ENCODE peak calls at places on chromosomes 4 and X, in seven cellular contexts. B, V, A, W, X, C and H are unnamed samples.

GRCh38 chrX:153032397-153033118 is 23.7 kb upstream of the PNMA3 start:
- DNase-seq in C (peak), B (peak), V (peak), X (peak), W (peak), A (peak), H (peak)

GRCh38 chr4:5780831-5781480 is 70.0 kb downstream of the EVC start:
- DNase-seq in W (no peak), V (no peak), A (no peak), C (no peak), B (no peak), X (no peak), H (no peak)

GRCh38 chr4:4328206-4328605 is 38.2 kb downstream of the ZBTB49 start:
- DNase-seq in C (no peak), V (no peak), B (no peak), A (no peak), X (no peak), W (no peak), H (no peak)

GRCh38 chr4:4549534-4549933 is 7.7 kb upstream of the STX18 start:
- DNase-seq in B (no peak), C (no peak), W (no peak), X (no peak), V (no peak), A (no peak), H (no peak)

GRCh38 chr4:36024901-36025610 is 219.3 kb downstream of the ARAP2 start:
- DNase-seq in C (no peak), V (peak), B (no peak), X (no peak), W (no peak), A (no peak), H (peak)

GRCh38 chrX:49186125-49187027 is at the start of gene PRICKLE3:
- DNase-seq in B (no peak), A (peak), C (peak), X (no peak), W (peak), V (peak), H (peak)

GRCh38 chrX:54950730-54951375 is 30.2 kb downstream of the TRO start:
- DNase-seq in B (no peak), X (no peak), V (peak), A (no peak), W (no peak), C (no peak), H (peak)

GRCh38 chr4:89300490-89300889 is 7.1 kb downstream of the GPRIN3 start:
- DNase-seq in W (no peak), V (no peak), B (no peak), X (no peak), A (no peak), C (no peak), H (no peak)

GRCh38 chrX:140765043-140765784 is 55.7 kb downstream of the LINC00632 start:
- DNase-seq in A (no peak), W (no peak), X (no peak), V (peak), C (no peak), B (no peak), H (no peak)

GRCh38 chr4:120299631-120300030 is 233.0 kb upstream of the MAD2L1 start:
- DNase-seq in W (no peak), C (no peak), V (peak), A (no peak), B (no peak), X (no peak), H (peak)

GRCh38 chr4:150286656-150287055 is 208.4 kb downstream of the DCLK2 start:
- DNase-seq in W (no peak), X (no peak), V (no peak), B (no peak), A (no peak), C (no peak), H (no peak)

GRCh38 chr4:89708903-89709361 is 128.0 kb downstream of the SNCA start:
- DNase-seq in W (no peak), X (no peak), A (no peak), C (peak), B (no peak), V (no peak), H (no peak)

GRCh38 chr4:24659241-24659961 is 75.0 kb upstream of the DHX15 start:
- DNase-seq in C (no peak), A (no peak), V (peak), B (no peak), W (no peak), X (no peak), H (peak)

GRCh38 chr4:184443318-184443717 is 31.0 kb downstream of the IRF2 start:
- DNase-seq in B (no peak), C (no peak), X (no peak), W (no peak), V (no peak), A (no peak), H (no peak)

GRCh38 chr4:10121568-10122097 is 5.0 kb upstream of the WDR1 start:
- DNase-seq in C (no peak), B (no peak), A (no peak), V (no peak), X (no peak), W (no peak), H (no peak)